ENCODE peak calls at places on chromosomes 7 and 10, in five cellular contexts. W is activated T-cell treated with anti-CD3 and anti-CD28 coated beads for 1 hour, I is sciatic nerve, S is NT2/D1, G is cardiac muscle cell. T is an unnamed sample.

GRCh38 chr7:117322741-117323584 is at the start of gene WNT2:
- DNase-seq in W (no peak), I (no peak), S (no peak), G (peak; percentile 75), T (no peak)

GRCh38 chr10:78742730-78743615 is 325.8 kb upstream of the ZMIZ1 start:
- DNase-seq in W (no peak), I (peak; percentile 73), S (no peak), G (no peak), T (no peak)

GRCh38 chr10:70880077-70880534 is 8.3 kb downstream of the PCBD1 start:
- DNase-seq in W (peak; percentile 63), I (peak; percentile 86), S (peak; percentile 58), G (peak; percentile 87), T (peak; percentile 60)

GRCh38 chr7:40595129-40595528 is 460.3 kb downstream of the SUGCT start:
- DNase-seq in W (no peak), I (no peak), S (no peak), G (no peak), T (no peak)

GRCh38 chr10:119341236-119342016 is 134.1 kb downstream of the GRK5 start:
- DNase-seq in W (peak; percentile 21), I (no peak), S (no peak), G (peak; percentile 86), T (no peak)

GRCh38 chr7:142603870-142604448 is 145.3 kb upstream of the PRSS1 start:
- DNase-seq in W (peak; percentile 27), I (no peak), S (peak; percentile 47), G (peak; percentile 73), T (no peak)

GRCh38 chr10:60536529-60537114 is 146.9 kb upstream of the ANK3 start:
- DNase-seq in W (no peak), I (no peak), S (no peak), G (no peak), T (no peak)

GRCh38 chr7:116986611-116987565 is 33.6 kb downstream of the ST7 start:
- DNase-seq in W (no peak), I (no peak), S (no peak), G (no peak), T (no peak)

GRCh38 chr10:75432176-75432575 is 752 bp downstream of the LRMDA start:
- DNase-seq in W (no peak), I (no peak), S (no peak), G (no peak), T (no peak)

GRCh38 chr7:112748381-112748780 is 41.8 kb downstream of the TMEM168 start:
- DNase-seq in W (no peak), I (no peak), S (no peak), G (no peak), T (no peak)

GRCh38 chr7:5143935-5144903 is 45.8 kb upstream of the WIPI2 start:
- DNase-seq in W (peak; percentile 39), I (no peak), S (no peak), G (no peak), T (no peak)

GRCh38 chr10:93073539-93074136 is at the start of gene CYP26A1:
- DNase-seq in W (no peak), I (no peak), S (no peak), G (peak; percentile 53), T (no peak)

GRCh38 chr10:113007821-113008220 is 57.8 kb downstream of the TCF7L2 start:
- DNase-seq in W (no peak), I (no peak), S (no peak), G (no peak), T (no peak)

GRCh38 chr10:104230490-104230889 is 1.7 kb downstream of the CFAP43 start:
- DNase-seq in W (no peak), I (no peak), S (no peak), G (no peak), T (no peak)

GRCh38 chr7:92691578-92691977 is 101.4 kb upstream of the FAM133B start:
- DNase-seq in W (no peak), I (no peak), S (peak; percentile 33), G (peak; percentile 55), T (no peak)

GRCh38 chr10:10824611-10825148 is 193.0 kb upstream of the CELF2 start:
- DNase-seq in W (no peak), I (no peak), S (no peak), G (peak; percentile 22), T (no peak)

GRCh38 chr7:34165927-34166550 is 260.7 kb downstream of the BMPER start:
- DNase-seq in W (no peak), I (no peak), S (peak; percentile 35), G (peak; percentile 47), T (no peak)

GRCh38 chr7:136303162-136303561 is 326.0 kb upstream of the MTPN start:
- DNase-seq in W (no peak), I (no peak), S (no peak), G (no peak), T (no peak)

GRCh38 chr7:29319719-29320521 is 125.3 kb downstream of the CHN2 start:
- DNase-seq in W (no peak), I (no peak), S (no peak), G (no peak), T (no peak)

GRCh38 chr10:81200801-81201200 is 663.1 kb downstream of the SH2D4B start:
- DNase-seq in W (no peak), I (no peak), S (no peak), G (no peak), T (no peak)

GRCh38 chr10:124559372-124560132 is 97.9 kb downstream of the LHPP start:
- DNase-seq in W (no peak), I (no peak), S (no peak), G (no peak), T (no peak)

GRCh38 chr10:3427846-3428442 is 255.4 kb upstream of the PITRM1 start:
- DNase-seq in W (no peak), I (peak; percentile 59), S (no peak), G (no peak), T (no peak)

GRCh38 chr10:79453392-79453791 is 8.0 kb upstream of the ZCCHC24 start:
- DNase-seq in W (no peak), I (peak; percentile 9), S (no peak), G (no peak), T (no peak)

GRCh38 chr10:129602938-129603520 is 136.0 kb downstream of the MGMT start:
- DNase-seq in W (no peak), I (no peak), S (no peak), G (no peak), T (no peak)

GRCh38 chr7:71636329-71636728 is 504.4 kb downstream of the GALNT17 start:
- DNase-seq in W (no peak), I (no peak), S (no peak), G (no peak), T (no peak)

GRCh38 chr10:95559466-95559865 is 1.7 kb downstream of the SORBS1 start:
- DNase-seq in W (no peak), I (no peak), S (peak; percentile 36), G (no peak), T (no peak)

GRCh38 chr7:43781726-43782607 is 23.5 kb downstream of the BLVRA start:
- DNase-seq in W (no peak), I (no peak), S (no peak), G (no peak), T (no peak)

GRCh38 chr10:102814873-102815661 is 22.1 kb downstream of the CYP17A1 start:
- DNase-seq in W (no peak), I (peak; percentile 88), S (no peak), G (peak; percentile 38), T (no peak)

GRCh38 chr7:101853684-101854083 is 36.3 kb downstream of the CUX1 start:
- DNase-seq in W (no peak), I (no peak), S (no peak), G (no peak), T (no peak)

GRCh38 chr10:102646610-102647432 is 2.5 kb downstream of the TRIM8 start:
- DNase-seq in W (peak; percentile 25), I (peak; percentile 78), S (no peak), G (peak; percentile 82), T (peak; percentile 61)

GRCh38 chr10:26516540-26517101 is 78.5 kb downstream of the APBB1IP start:
- DNase-seq in W (no peak), I (no peak), S (no peak), G (no peak), T (no peak)

GRCh38 chr7:106358103-106358663 is 73.4 kb upstream of the NAMPT start:
- DNase-seq in W (no peak), I (no peak), S (no peak), G (no peak), T (no peak)

GRCh38 chr10:81303656-81304055 is 571.3 kb upstream of the NRG3 start:
- DNase-seq in W (no peak), I (no peak), S (no peak), G (no peak), T (no peak)

GRCh38 chr7:29987821-29988317 is 1.7 kb downstream of the SCRN1 start:
- DNase-seq in W (no peak), I (no peak), S (no peak), G (no peak), T (no peak)

GRCh38 chr7:64651632-64652165 is 14.2 kb upstream of the ZNF107 start:
- DNase-seq in W (no peak), I (no peak), S (no peak), G (no peak), T (no peak)

GRCh38 chr7:73817121-73817520 is 13.7 kb upstream of the CLDN4 start:
- DNase-seq in W (no peak), I (no peak), S (no peak), G (no peak), T (no peak)

T was measured in caudate nucleus.